ENCODE peak calls at places on chromosome 10, in ten cellular contexts. One of them, this sample, is unnamed.

GRCh38 chr10:26987851-26988250 is 112.4 kb downstream of the ANKRD26 start:
- DNase-seq in heart right ventricle: no peak
- DNase-seq in NCI-H1105 treated with DMSO at 0.1 percent for 48 hours: no peak
- DNase-seq in MM.1S: no peak
- DNase-seq in HFF-Myc: no peak
- DNase-seq in NCI-H1417: no peak
- DNase-seq in EH: no peak
- DNase-seq in HEK293T: no peak
- DNase-seq in iPS-NIHi11: no peak
- DNase-seq in ELR: no peak
- DNase-seq in this sample: no peak

GRCh38 chr10:17439552-17439951 is 14.8 kb downstream of the ST8SIA6 start:
- DNase-seq in EH: no peak
- DNase-seq in MM.1S: no peak
- DNase-seq in heart right ventricle: no peak
- DNase-seq in ELR: no peak
- DNase-seq in HEK293T: no peak
- DNase-seq in NCI-H1105 treated with DMSO at 0.1 percent for 48 hours: no peak
- DNase-seq in NCI-H1417: no peak
- DNase-seq in iPS-NIHi11: no peak
- DNase-seq in HFF-Myc: no peak
- DNase-seq in this sample: no peak

GRCh38 chr10:118966131-118967125 is 63.1 kb upstream of the NANOS1 start:
- DNase-seq in HEK293T: no peak
- DNase-seq in MM.1S: no peak
- DNase-seq in EH: no peak
- DNase-seq in NCI-H1417: no peak
- DNase-seq in iPS-NIHi11: no peak
- DNase-seq in heart right ventricle: peak
- DNase-seq in NCI-H1105 treated with DMSO at 0.1 percent for 48 hours: no peak
- DNase-seq in ELR: no peak
- DNase-seq in HFF-Myc: no peak
- DNase-seq in this sample: no peak

GRCh38 chr10:127492607-127493250 is 56.4 kb upstream of the NPS start:
- DNase-seq in MM.1S: no peak
- DNase-seq in iPS-NIHi11: peak
- DNase-seq in NCI-H1417: no peak
- DNase-seq in NCI-H1105 treated with DMSO at 0.1 percent for 48 hours: no peak
- DNase-seq in heart right ventricle: no peak
- DNase-seq in ELR: no peak
- DNase-seq in HFF-Myc: no peak
- DNase-seq in EH: no peak
- DNase-seq in HEK293T: peak
- DNase-seq in this sample: peak

GRCh38 chr10:60441515-60441914 is 51.8 kb upstream of the ANK3 start:
- DNase-seq in NCI-H1417: no peak
- DNase-seq in NCI-H1105 treated with DMSO at 0.1 percent for 48 hours: peak
- DNase-seq in MM.1S: peak
- DNase-seq in EH: no peak
- DNase-seq in HEK293T: no peak
- DNase-seq in ELR: peak
- DNase-seq in HFF-Myc: no peak
- DNase-seq in heart right ventricle: no peak
- DNase-seq in iPS-NIHi11: no peak
- DNase-seq in this sample: no peak

GRCh38 chr10:17483079-17483478 is 28.7 kb upstream of the ST8SIA6 start:
- DNase-seq in HEK293T: no peak
- DNase-seq in heart right ventricle: no peak
- DNase-seq in iPS-NIHi11: no peak
- DNase-seq in MM.1S: no peak
- DNase-seq in NCI-H1105 treated with DMSO at 0.1 percent for 48 hours: no peak
- DNase-seq in HFF-Myc: no peak
- DNase-seq in ELR: no peak
- DNase-seq in EH: no peak
- DNase-seq in NCI-H1417: no peak
- DNase-seq in this sample: no peak

GRCh38 chr10:62382831-62383230 is 8.7 kb downstream of the ZNF365 start:
- DNase-seq in iPS-NIHi11: no peak
- DNase-seq in HEK293T: no peak
- DNase-seq in EH: no peak
- DNase-seq in ELR: no peak
- DNase-seq in heart right ventricle: no peak
- DNase-seq in NCI-H1417: no peak
- DNase-seq in NCI-H1105 treated with DMSO at 0.1 percent for 48 hours: no peak
- DNase-seq in MM.1S: no peak
- DNase-seq in HFF-Myc: no peak
- DNase-seq in this sample: no peak

GRCh38 chr10:75870039-75870645 is 438.7 kb downstream of the LRMDA start:
- DNase-seq in HFF-Myc: no peak
- DNase-seq in ELR: no peak
- DNase-seq in heart right ventricle: no peak
- DNase-seq in NCI-H1105 treated with DMSO at 0.1 percent for 48 hours: no peak
- DNase-seq in HEK293T: no peak
- DNase-seq in NCI-H1417: no peak
- DNase-seq in MM.1S: no peak
- DNase-seq in iPS-NIHi11: no peak
- DNase-seq in EH: no peak
- DNase-seq in this sample: no peak

GRCh38 chr10:7503190-7503589 is 92.4 kb upstream of the SFMBT2 start:
- DNase-seq in iPS-NIHi11: no peak
- DNase-seq in EH: no peak
- DNase-seq in HEK293T: no peak
- DNase-seq in HFF-Myc: no peak
- DNase-seq in NCI-H1417: no peak
- DNase-seq in NCI-H1105 treated with DMSO at 0.1 percent for 48 hours: no peak
- DNase-seq in ELR: no peak
- DNase-seq in heart right ventricle: no peak
- DNase-seq in MM.1S: no peak
- DNase-seq in this sample: no peak

GRCh38 chr10:117762819-117763172 is 220.2 kb downstream of the EMX2 start:
- DNase-seq in HFF-Myc: no peak
- DNase-seq in iPS-NIHi11: no peak
- DNase-seq in ELR: peak
- DNase-seq in NCI-H1105 treated with DMSO at 0.1 percent for 48 hours: no peak
- DNase-seq in NCI-H1417: no peak
- DNase-seq in heart right ventricle: no peak
- DNase-seq in EH: no peak
- DNase-seq in HEK293T: no peak
- DNase-seq in MM.1S: no peak
- DNase-seq in this sample: no peak

GRCh38 chr10:112307631-112308502 is 24.7 kb downstream of the TECTB start:
- DNase-seq in heart right ventricle: no peak
- DNase-seq in HEK293T: peak
- DNase-seq in ELR: peak
- DNase-seq in NCI-H1105 treated with DMSO at 0.1 percent for 48 hours: peak
- DNase-seq in EH: peak
- DNase-seq in HFF-Myc: no peak
- DNase-seq in MM.1S: peak
- DNase-seq in NCI-H1417: no peak
- DNase-seq in iPS-NIHi11: peak
- DNase-seq in this sample: peak

GRCh38 chr10:119786117-119786769 is 60.4 kb downstream of the INPP5F start:
- DNase-seq in HEK293T: peak
- DNase-seq in NCI-H1105 treated with DMSO at 0.1 percent for 48 hours: no peak
- DNase-seq in heart right ventricle: no peak
- DNase-seq in ELR: peak
- DNase-seq in NCI-H1417: no peak
- DNase-seq in iPS-NIHi11: peak
- DNase-seq in MM.1S: no peak
- DNase-seq in HFF-Myc: no peak
- DNase-seq in EH: peak
- DNase-seq in this sample: peak

GRCh38 chr10:126945351-126946035 is 40.3 kb downstream of the DOCK1 start:
- DNase-seq in MM.1S: no peak
- DNase-seq in EH: peak
- DNase-seq in iPS-NIHi11: no peak
- DNase-seq in heart right ventricle: no peak
- DNase-seq in ELR: peak
- DNase-seq in HEK293T: no peak
- DNase-seq in HFF-Myc: no peak
- DNase-seq in NCI-H1105 treated with DMSO at 0.1 percent for 48 hours: no peak
- DNase-seq in NCI-H1417: no peak
- DNase-seq in this sample: no peak

GRCh38 chr10:91700788-91701444 is 68.0 kb upstream of the PPP1R3C start:
- DNase-seq in HFF-Myc: no peak
- DNase-seq in MM.1S: no peak
- DNase-seq in ELR: peak
- DNase-seq in EH: peak
- DNase-seq in NCI-H1105 treated with DMSO at 0.1 percent for 48 hours: no peak
- DNase-seq in heart right ventricle: no peak
- DNase-seq in iPS-NIHi11: no peak
- DNase-seq in HEK293T: no peak
- DNase-seq in NCI-H1417: no peak
- DNase-seq in this sample: no peak

GRCh38 chr10:102691701-102692100 is 22.5 kb downstream of the ARL3 start:
- DNase-seq in ELR: no peak
- DNase-seq in iPS-NIHi11: no peak
- DNase-seq in HEK293T: no peak
- DNase-seq in EH: no peak
- DNase-seq in heart right ventricle: no peak
- DNase-seq in HFF-Myc: no peak
- DNase-seq in MM.1S: no peak
- DNase-seq in NCI-H1417: no peak
- DNase-seq in NCI-H1105 treated with DMSO at 0.1 percent for 48 hours: no peak
- DNase-seq in this sample: no peak

GRCh38 chr10:101031128-101031795 is at the start of the genes PDZD7 and SFXN3:
- DNase-seq in ELR: peak
- DNase-seq in NCI-H1417: peak
- DNase-seq in EH: peak
- DNase-seq in NCI-H1105 treated with DMSO at 0.1 percent for 48 hours: peak
- DNase-seq in heart right ventricle: peak
- DNase-seq in MM.1S: peak
- DNase-seq in HEK293T: peak
- DNase-seq in iPS-NIHi11: peak
- DNase-seq in HFF-Myc: peak
- DNase-seq in this sample: peak

GRCh38 chr10:47253651-47254375 is 46.2 kb upstream of the GDF10 start:
- DNase-seq in NCI-H1105 treated with DMSO at 0.1 percent for 48 hours: no peak
- DNase-seq in heart right ventricle: peak
- DNase-seq in HEK293T: no peak
- DNase-seq in NCI-H1417: no peak
- DNase-seq in ELR: peak
- DNase-seq in EH: peak
- DNase-seq in MM.1S: no peak
- DNase-seq in HFF-Myc: no peak
- DNase-seq in iPS-NIHi11: peak
- DNase-seq in this sample: no peak

GRCh38 chr10:37684765-37685164 is 172.6 kb downstream of the ZNF248 start:
- DNase-seq in NCI-H1417: no peak
- DNase-seq in iPS-NIHi11: no peak
- DNase-seq in ELR: no peak
- DNase-seq in MM.1S: no peak
- DNase-seq in HFF-Myc: no peak
- DNase-seq in heart right ventricle: no peak
- DNase-seq in EH: no peak
- DNase-seq in HEK293T: no peak
- DNase-seq in NCI-H1105 treated with DMSO at 0.1 percent for 48 hours: no peak
- DNase-seq in this sample: no peak

GRCh38 chr10:6722616-6723004 is 142.5 kb upstream of the PRKCQ start:
- DNase-seq in NCI-H1105 treated with DMSO at 0.1 percent for 48 hours: no peak
- DNase-seq in NCI-H1417: no peak
- DNase-seq in MM.1S: no peak
- DNase-seq in iPS-NIHi11: no peak
- DNase-seq in heart right ventricle: no peak
- DNase-seq in HFF-Myc: no peak
- DNase-seq in EH: peak
- DNase-seq in HEK293T: no peak
- DNase-seq in ELR: peak
- DNase-seq in this sample: no peak

GRCh38 chr10:29142516-29143314 is 146.2 kb upstream of the LYZL1 start:
- DNase-seq in ELR: no peak
- DNase-seq in iPS-NIHi11: peak
- DNase-seq in HEK293T: no peak
- DNase-seq in NCI-H1417: no peak
- DNase-seq in NCI-H1105 treated with DMSO at 0.1 percent for 48 hours: no peak
- DNase-seq in EH: no peak
- DNase-seq in HFF-Myc: no peak
- DNase-seq in MM.1S: no peak
- DNase-seq in heart right ventricle: no peak
- DNase-seq in this sample: peak

GRCh38 chr10:32437334-32437733 is 8.6 kb upstream of the CCDC7 start:
- DNase-seq in NCI-H1105 treated with DMSO at 0.1 percent for 48 hours: no peak
- DNase-seq in MM.1S: no peak
- DNase-seq in HFF-Myc: no peak
- DNase-seq in ELR: no peak
- DNase-seq in iPS-NIHi11: no peak
- DNase-seq in heart right ventricle: no peak
- DNase-seq in EH: peak
- DNase-seq in HEK293T: no peak
- DNase-seq in NCI-H1417: no peak
- DNase-seq in this sample: no peak

GRCh38 chr10:132721725-132722124 is 64.2 kb downstream of the NKX6-2 start:
- DNase-seq in MM.1S: no peak
- DNase-seq in HFF-Myc: no peak
- DNase-seq in ELR: peak
- DNase-seq in NCI-H1417: no peak
- DNase-seq in iPS-NIHi11: no peak
- DNase-seq in NCI-H1105 treated with DMSO at 0.1 percent for 48 hours: no peak
- DNase-seq in HEK293T: no peak
- DNase-seq in heart right ventricle: no peak
- DNase-seq in EH: peak
- DNase-seq in this sample: no peak

GRCh38 chr10:122461367-122461728 is at the start of gene HTRA1:
- DNase-seq in heart right ventricle: peak
- DNase-seq in EH: peak
- DNase-seq in iPS-NIHi11: peak
- DNase-seq in HEK293T: peak
- DNase-seq in NCI-H1417: peak
- DNase-seq in NCI-H1105 treated with DMSO at 0.1 percent for 48 hours: no peak
- DNase-seq in MM.1S: no peak
- DNase-seq in ELR: peak
- DNase-seq in HFF-Myc: no peak
- DNase-seq in this sample: peak

GRCh38 chr10:130038019-130038555 is 72.5 kb downstream of the C10orf143 start:
- DNase-seq in heart right ventricle: no peak
- DNase-seq in EH: no peak
- DNase-seq in MM.1S: no peak
- DNase-seq in NCI-H1105 treated with DMSO at 0.1 percent for 48 hours: no peak
- DNase-seq in HEK293T: no peak
- DNase-seq in HFF-Myc: no peak
- DNase-seq in iPS-NIHi11: no peak
- DNase-seq in ELR: no peak
- DNase-seq in NCI-H1417: no peak
- DNase-seq in this sample: no peak

GRCh38 chr10:110151871-110152270 is 55.5 kb upstream of the MXI1 start:
- DNase-seq in HEK293T: no peak
- DNase-seq in iPS-NIHi11: no peak
- DNase-seq in EH: no peak
- DNase-seq in ELR: no peak
- DNase-seq in MM.1S: no peak
- DNase-seq in NCI-H1417: no peak
- DNase-seq in HFF-Myc: no peak
- DNase-seq in heart right ventricle: no peak
- DNase-seq in NCI-H1105 treated with DMSO at 0.1 percent for 48 hours: peak
- DNase-seq in this sample: peak

GRCh38 chr10:114648368-114648767 is 9.7 kb downstream of the ABLIM1 start:
- DNase-seq in iPS-NIHi11: no peak
- DNase-seq in EH: peak
- DNase-seq in MM.1S: no peak
- DNase-seq in HEK293T: no peak
- DNase-seq in NCI-H1105 treated with DMSO at 0.1 percent for 48 hours: no peak
- DNase-seq in HFF-Myc: peak
- DNase-seq in NCI-H1417: no peak
- DNase-seq in ELR: peak
- DNase-seq in heart right ventricle: no peak
- DNase-seq in this sample: no peak

GRCh38 chr10:84302223-84302622 is 26.2 kb upstream of the CCSER2 start:
- DNase-seq in iPS-NIHi11: no peak
- DNase-seq in HEK293T: no peak
- DNase-seq in NCI-H1105 treated with DMSO at 0.1 percent for 48 hours: no peak
- DNase-seq in EH: no peak
- DNase-seq in MM.1S: no peak
- DNase-seq in NCI-H1417: no peak
- DNase-seq in ELR: no peak
- DNase-seq in heart right ventricle: no peak
- DNase-seq in HFF-Myc: no peak
- DNase-seq in this sample: no peak

GRCh38 chr10:2985729-2986232 is 81.6 kb upstream of the PFKP start:
- DNase-seq in heart right ventricle: no peak
- DNase-seq in MM.1S: no peak
- DNase-seq in EH: peak
- DNase-seq in ELR: peak
- DNase-seq in HEK293T: no peak
- DNase-seq in iPS-NIHi11: peak
- DNase-seq in NCI-H1105 treated with DMSO at 0.1 percent for 48 hours: no peak
- DNase-seq in HFF-Myc: no peak
- DNase-seq in NCI-H1417: no peak
- DNase-seq in this sample: no peak